ENCODE peak calls at places on chromosomes 7 and 10, in nine cellular contexts. I, F, M, D, B, N, S, W and P are unnamed samples.
A peak's percentile ranks its signal among the peaks of the same experiment; 100 is the strongest.

GRCh38 chr7:47951374-47951773 is 3.1 kb upstream of the PKD1L1 start:
- DNase-seq in D (no peak), I (peak; percentile 35), S (no peak), N (no peak), W (peak; percentile 79), B (no peak), F (no peak), M (peak; percentile 58), P (no peak)

GRCh38 chr7:69837387-69838068 is 239.3 kb downstream of the AUTS2 start:
- DNase-seq in F (no peak), N (peak; percentile 60), S (no peak), W (no peak), B (peak; percentile 25), M (no peak), I (no peak), D (no peak), P (peak; percentile 54)

GRCh38 chr7:1719913-1720312 is 49.8 kb downstream of the ELFN1 start:
- DNase-seq in D (no peak), I (no peak), N (no peak), B (no peak), S (no peak), M (no peak), F (no peak), W (no peak), P (no peak)

GRCh38 chr7:43511769-43512515 is 71.0 kb upstream of the STK17A start:
- DNase-seq in F (no peak), S (no peak), N (no peak), B (no peak), I (no peak), M (no peak), D (no peak), W (no peak), P (no peak)

GRCh38 chr7:13016633-13017324 is 329.3 kb downstream of the ARL4A start:
- DNase-seq in F (no peak), I (peak; percentile 29), S (no peak), W (no peak), N (peak; percentile 8), B (peak; percentile 62), M (peak; percentile 35), D (peak; percentile 71), P (peak; percentile 26)

GRCh38 chr7:95875519-95875918 is 103.2 kb downstream of the DYNC1I1 start:
- DNase-seq in S (no peak), M (no peak), B (no peak), N (no peak), D (no peak), I (no peak), W (no peak), F (no peak), P (no peak)

GRCh38 chr10:69757553-69758309 is 44.0 kb upstream of the COL13A1 start:
- DNase-seq in B (peak; percentile 53), S (peak; percentile 82), N (no peak), W (no peak), D (no peak), F (no peak), M (peak; percentile 47), I (peak; percentile 75), P (no peak)

GRCh38 chr7:83882551-83882950 is 233.6 kb upstream of the SEMA3E start:
- DNase-seq in I (no peak), B (no peak), D (no peak), W (no peak), N (no peak), F (no peak), S (no peak), M (no peak), P (no peak)

GRCh38 chr7:106402898-106403297 is 118.1 kb upstream of the NAMPT start:
- DNase-seq in D (no peak), W (no peak), F (no peak), N (no peak), B (no peak), I (no peak), S (no peak), M (no peak), P (no peak)

GRCh38 chr7:87199700-87200450 is 19.7 kb downstream of the TMEM243 start:
- DNase-seq in S (no peak), F (no peak), I (no peak), D (no peak), W (no peak), N (no peak), M (no peak), B (no peak), P (no peak)

GRCh38 chr7:106329408-106329807 is 44.6 kb upstream of the NAMPT start:
- DNase-seq in M (peak; percentile 11), W (no peak), D (no peak), S (no peak), I (no peak), B (peak; percentile 21), F (no peak), N (no peak), P (no peak)

GRCh38 chr10:81026597-81026996 is 488.9 kb downstream of the SH2D4B start:
- DNase-seq in I (no peak), N (no peak), B (no peak), M (no peak), S (no peak), D (no peak), W (no peak), F (no peak), P (no peak)

GRCh38 chr10:127552446-127552845 is 3.3 kb downstream of the NPS start:
- DNase-seq in M (no peak), F (no peak), I (no peak), D (no peak), B (no peak), W (no peak), S (no peak), N (no peak), P (no peak)

GRCh38 chr10:127553431-127553830 is 4.3 kb downstream of the NPS start:
- DNase-seq in D (no peak), W (no peak), F (no peak), N (no peak), B (no peak), S (no peak), M (no peak), I (no peak), P (no peak)

DNA sequence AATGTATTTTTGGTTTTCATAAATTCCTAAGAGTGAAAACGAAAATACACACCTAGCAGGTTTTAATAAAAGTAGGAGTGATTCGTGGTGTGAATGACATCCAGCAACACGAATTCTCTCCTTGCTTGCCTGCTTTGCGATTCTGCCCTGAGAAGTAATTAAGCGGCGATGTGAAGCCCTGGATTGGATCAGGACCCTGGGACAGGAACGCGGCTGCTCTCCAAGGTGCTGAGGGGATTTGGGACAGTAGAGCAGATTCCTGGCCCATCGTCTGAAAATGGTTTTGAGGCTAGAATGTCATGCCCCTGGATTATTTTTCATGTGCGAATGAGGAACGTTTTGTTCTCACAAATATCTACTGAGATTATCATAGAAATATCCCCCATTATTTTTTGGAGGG is 7.8 kb downstream of the NPS start:
- DNase-seq in B (peak; percentile 25), M (no peak), S (no peak), W (no peak), D (no peak), N (peak; percentile 92), F (no peak), I (peak; percentile 66), P (peak; percentile 88)
- TF ChIP-seq EZH2phosphoT487 in B (no peak), M (no peak), S (no peak), W (no peak), D (no peak), N (no peak), F (no peak), I (no peak), P (no peak)

DNA sequence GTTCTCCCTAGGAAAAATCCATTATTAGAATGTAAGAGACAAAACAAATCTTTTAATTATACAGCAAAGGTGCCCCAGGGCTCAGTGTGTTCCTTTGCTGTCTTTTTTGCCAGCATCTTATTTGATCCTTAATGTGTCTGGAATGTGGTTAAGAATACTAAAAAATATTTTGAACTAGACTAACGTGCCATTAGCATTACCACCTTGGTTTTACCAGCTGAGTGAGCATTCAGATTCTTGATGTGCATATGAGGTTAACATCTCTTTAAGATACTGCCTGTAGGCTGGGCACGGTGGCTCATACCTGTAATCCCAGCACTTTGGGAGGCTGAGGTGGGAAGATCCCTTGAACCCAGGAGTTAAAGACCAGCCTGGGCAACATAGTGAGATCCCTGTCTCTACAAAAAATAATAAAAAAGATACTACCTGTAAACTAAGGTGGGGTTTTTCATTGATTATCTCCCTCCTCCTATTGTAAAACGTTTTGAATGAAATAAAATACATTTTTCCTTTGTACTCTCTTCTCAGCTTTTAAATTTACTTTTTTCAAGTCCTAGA is 96.6 kb downstream of the CCNY start:
- DNase-seq in S (no peak), B (no peak), D (no peak), F (no peak), W (no peak), N (no peak), I (no peak), M (no peak), P (no peak)
- H3K4me2 ChIP-seq in S (no peak overlapping the region), B (no peak overlapping the region), D (no peak overlapping the region), F (no peak overlapping the region), W (no peak overlapping the region), N (no peak overlapping the region), I (no peak overlapping the region), M (no peak overlapping the region), P (no peak overlapping the region)

GRCh38 chr7:44534501-44534900 is 6.6 kb downstream of the NPC1L1 start:
- DNase-seq in N (peak; percentile 86), M (peak; percentile 47), D (peak; percentile 43), F (peak; percentile 74), W (peak; percentile 53), S (peak; percentile 89), B (peak; percentile 56), I (peak; percentile 56), P (peak; percentile 82)

GRCh38 chr7:44535348-44536064 is 5.6 kb downstream of the NPC1L1 start:
- DNase-seq in I (no peak), N (no peak), D (no peak), M (no peak), W (no peak), F (no peak), S (no peak), B (no peak), P (no peak)

GRCh38 chr7:44534087-44534486 is 7.0 kb downstream of the NPC1L1 start:
- DNase-seq in I (no peak), N (no peak), M (no peak), B (no peak), S (no peak), D (no peak), F (no peak), W (no peak), P (no peak)

GRCh38 chr7:44531421-44532380 is 9.4 kb downstream of the NPC1L1 start:
- DNase-seq in M (no peak), F (no peak), I (no peak), W (no peak), D (no peak), B (no peak), S (no peak), N (no peak), P (no peak)

GRCh38 chr7:44533301-44534055 is 7.7 kb downstream of the NPC1L1 start:
- DNase-seq in D (no peak), N (no peak), M (no peak), I (no peak), F (no peak), B (peak; percentile 37), W (no peak), S (peak; percentile 34), P (no peak)
- TF ChIP-seq EZH2phosphoT487 in D (no peak), N (no peak), M (no peak), I (no peak), F (no peak), B (no peak), W (no peak), S (no peak), P (no peak)

GRCh38 chr7:124577256-124577655 is 188.3 kb downstream of the GPR37 start:
- DNase-seq in F (no peak), S (no peak), I (no peak), B (no peak), M (no peak), N (no peak), W (no peak), D (no peak), P (no peak)

GRCh38 chr7:124570558-124570957 is 195.0 kb downstream of the GPR37 start:
- DNase-seq in F (no peak), M (no peak), S (no peak), D (no peak), B (no peak), N (no peak), I (no peak), W (no peak), P (no peak)

GRCh38 chr7:124575181-124575580 is 190.4 kb downstream of the GPR37 start:
- DNase-seq in B (no peak), W (no peak), N (no peak), S (no peak), F (no peak), M (peak; percentile 15), D (no peak), I (no peak), P (no peak)
- H3K4me2 ChIP-seq in B (no peak overlapping the region), W (no peak overlapping the region), N (no peak overlapping the region), S (no peak overlapping the region), F (no peak overlapping the region), M (no peak overlapping the region), D (no peak overlapping the region), I (no peak overlapping the region), P (no peak overlapping the region)